ENCODE peak calls at places on chromosomes 16 and 17, in seven cellular contexts. One of them, this sample, is unnamed. For H3K4me1, the result is how much of the 10 kb centered on the place peaks cover.

GRCh38 chr16:31009894-31010293 is 544 bp downstream of the STX1B start:
- DNase-seq in trophoblast cell: no peak
- DNase-seq in neuronal stem cell: no peak
- DNase-seq in H9: no peak
- DNase-seq in IMR-90: no peak
- DNase-seq in H1: peak
- DNase-seq in mesenchymal stem cell: no peak
- DNase-seq in this sample: no peak

GRCh38 chr16:27650073-27650701 is 100.2 kb downstream of the KATNIP start:
- DNase-seq in H1: no peak
- DNase-seq in neuronal stem cell: no peak
- DNase-seq in trophoblast cell: peak
- DNase-seq in mesenchymal stem cell: no peak
- DNase-seq in IMR-90: no peak
- DNase-seq in H9: no peak
- DNase-seq in this sample: no peak

GRCh38 chr17:28047806-28048205 is 5.3 kb downstream of the NLK start:
- DNase-seq in mesenchymal stem cell: no peak
- DNase-seq in trophoblast cell: no peak
- DNase-seq in H1: no peak
- DNase-seq in H9: no peak
- DNase-seq in neuronal stem cell: no peak
- DNase-seq in IMR-90: no peak
- DNase-seq in this sample: peak

GRCh38 chr17:35294756-35295155 is 51.9 kb downstream of the SLFN5 start:
- DNase-seq in mesenchymal stem cell: no peak
- DNase-seq in neuronal stem cell: no peak
- DNase-seq in H9: no peak
- DNase-seq in trophoblast cell: no peak
- DNase-seq in H1: no peak
- DNase-seq in IMR-90: no peak
- DNase-seq in this sample: no peak

GRCh38 chr16:54931757-54932660 is 1.3 kb downstream of the IRX5 start:
- DNase-seq in H9: no peak
- DNase-seq in H1: peak
- DNase-seq in IMR-90: no peak
- DNase-seq in trophoblast cell: no peak
- DNase-seq in mesenchymal stem cell: no peak
- DNase-seq in neuronal stem cell: no peak
- DNase-seq in this sample: no peak

GRCh38 chr17:67375761-67376160 is 1.3 kb upstream of the PITPNC1 start:
- DNase-seq in H1: no peak
- DNase-seq in H9: no peak
- DNase-seq in IMR-90: no peak
- DNase-seq in neuronal stem cell: no peak
- DNase-seq in trophoblast cell: no peak
- DNase-seq in mesenchymal stem cell: no peak
- DNase-seq in this sample: no peak

GRCh38 chr16:86134802-86135461 is 236.0 kb downstream of the IRF8 start:
- DNase-seq in H1: no peak
- DNase-seq in trophoblast cell: no peak
- DNase-seq in neuronal stem cell: no peak
- DNase-seq in mesenchymal stem cell: peak
- DNase-seq in IMR-90: peak
- DNase-seq in H9: no peak
- DNase-seq in this sample: no peak

GRCh38 chr16:583470-583814 is 6.4 kb upstream of the RAB40C start:
- DNase-seq in IMR-90: no peak
- DNase-seq in neuronal stem cell: no peak
- DNase-seq in trophoblast cell: no peak
- DNase-seq in H1: no peak
- DNase-seq in H9: peak
- DNase-seq in mesenchymal stem cell: no peak
- DNase-seq in this sample: peak

GRCh38 chr17:32876414-32877163 is at the start of gene MYO1D:
- DNase-seq in mesenchymal stem cell: no peak
- DNase-seq in H1: peak
- DNase-seq in trophoblast cell: peak
- DNase-seq in neuronal stem cell: peak
- DNase-seq in H9: peak
- DNase-seq in IMR-90: no peak
- DNase-seq in this sample: peak

GRCh38 chr17:16589097-16589969 is 20.3 kb upstream of the ZNF287 start:
- DNase-seq in neuronal stem cell: peak
- DNase-seq in H9: peak
- DNase-seq in trophoblast cell: peak
- DNase-seq in H1: peak
- DNase-seq in mesenchymal stem cell: peak
- DNase-seq in IMR-90: peak
- DNase-seq in this sample: peak

GRCh38 chr16:68731569-68732067 is 5.5 kb upstream of the CDH1 start:
- DNase-seq in mesenchymal stem cell: no peak
- DNase-seq in H9: no peak
- DNase-seq in H1: no peak
- DNase-seq in neuronal stem cell: no peak
- DNase-seq in trophoblast cell: no peak
- DNase-seq in IMR-90: no peak
- DNase-seq in this sample: no peak

GRCh38 chr16:54817432-54817831 is 113.2 kb upstream of the IRX5 start:
- DNase-seq in trophoblast cell: no peak
- DNase-seq in IMR-90: no peak
- DNase-seq in H1: no peak
- DNase-seq in neuronal stem cell: no peak
- DNase-seq in H9: peak
- DNase-seq in mesenchymal stem cell: no peak
- DNase-seq in this sample: peak

GRCh38 chr17:4893272-4893671 is 6.1 kb upstream of the C17orf107 start:
- DNase-seq in H9: no peak
- DNase-seq in IMR-90: no peak
- DNase-seq in H1: no peak
- DNase-seq in neuronal stem cell: no peak
- DNase-seq in trophoblast cell: no peak
- DNase-seq in mesenchymal stem cell: no peak
- DNase-seq in this sample: no peak

GRCh38 chr16:29916979-29917378 is 9.0 kb downstream of the KCTD13 start:
- DNase-seq in IMR-90: no peak
- DNase-seq in mesenchymal stem cell: no peak
- DNase-seq in H1: no peak
- DNase-seq in neuronal stem cell: no peak
- DNase-seq in H9: no peak
- DNase-seq in trophoblast cell: no peak
- DNase-seq in this sample: no peak

GRCh38 chr17:63086483-63087185 is 120.6 kb downstream of the TANC2 start:
- DNase-seq in IMR-90: no peak
- DNase-seq in mesenchymal stem cell: no peak
- DNase-seq in trophoblast cell: no peak
- DNase-seq in H9: no peak
- DNase-seq in H1: no peak
- DNase-seq in neuronal stem cell: no peak
- DNase-seq in this sample: no peak

GRCh38 chr16:85556456-85557082 is 56.6 kb upstream of the GSE1 start:
- DNase-seq in IMR-90: no peak
- DNase-seq in mesenchymal stem cell: peak
- DNase-seq in trophoblast cell: no peak
- DNase-seq in H1: peak
- DNase-seq in neuronal stem cell: no peak
- DNase-seq in H9: peak
- DNase-seq in this sample: peak

GRCh38 chr17:78940708-78941107 is 15.5 kb upstream of the TIMP2 start:
- DNase-seq in H1: peak
- DNase-seq in mesenchymal stem cell: peak
- DNase-seq in H9: peak
- DNase-seq in trophoblast cell: peak
- DNase-seq in IMR-90: peak
- DNase-seq in neuronal stem cell: no peak
- DNase-seq in this sample: peak

GRCh38 chr16:85350973-85351372 is 238.7 kb upstream of the CIBAR2 start:
- DNase-seq in IMR-90: peak
- DNase-seq in trophoblast cell: no peak
- DNase-seq in H9: no peak
- DNase-seq in mesenchymal stem cell: peak
- DNase-seq in H1: no peak
- DNase-seq in neuronal stem cell: no peak
- DNase-seq in this sample: no peak

GRCh38 chr17:7146115-7146514 is 31.5 kb upstream of the ASGR2 start:
- DNase-seq in H1: no peak
- DNase-seq in trophoblast cell: peak
- DNase-seq in IMR-90: no peak
- DNase-seq in neuronal stem cell: peak
- DNase-seq in H9: no peak
- DNase-seq in mesenchymal stem cell: no peak
- DNase-seq in this sample: peak

GRCh38 chr16:22181843-22182242 is 19.5 kb downstream of the SDR42E2 start:
- DNase-seq in mesenchymal stem cell: no peak
- DNase-seq in H1: no peak
- DNase-seq in IMR-90: no peak
- DNase-seq in trophoblast cell: no peak
- DNase-seq in H9: no peak
- DNase-seq in neuronal stem cell: no peak
- DNase-seq in this sample: no peak

DNA sequence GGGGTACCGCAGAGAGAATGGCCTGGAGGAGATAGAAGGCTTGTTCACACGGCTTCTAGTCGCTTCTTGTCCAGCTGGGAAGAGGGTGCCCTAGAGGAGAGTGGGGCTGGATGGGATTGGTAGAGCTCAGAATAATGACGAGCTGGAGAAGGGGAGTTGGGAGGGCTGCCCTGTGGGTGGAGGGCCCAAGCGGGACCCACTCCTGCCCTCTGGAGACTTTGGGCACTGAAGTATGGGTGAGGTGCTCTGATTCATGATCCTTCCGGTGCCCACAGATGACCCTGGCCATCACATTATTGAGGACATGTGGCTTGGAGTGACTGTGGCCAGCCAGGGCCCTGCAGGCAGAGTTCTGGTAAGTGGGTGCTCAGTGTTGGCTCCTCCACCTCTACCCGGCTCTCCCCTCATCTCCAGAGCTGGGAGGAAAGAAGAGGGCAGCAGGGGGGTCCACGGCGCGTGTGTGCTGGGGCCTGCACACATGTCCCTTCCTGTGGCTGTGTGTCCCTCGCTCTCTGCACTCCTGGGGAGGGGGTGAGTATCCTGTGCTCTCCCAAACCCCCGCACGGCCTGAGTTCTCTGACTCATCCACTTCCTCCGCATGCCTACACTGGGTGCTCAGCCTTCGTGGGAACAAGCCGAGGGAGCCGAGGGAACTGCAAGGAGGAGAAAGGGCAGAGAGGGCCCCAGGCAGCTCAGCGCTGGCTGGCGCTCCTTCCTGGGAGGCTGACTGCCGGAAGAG is 8.5 kb downstream of the ITGA3 start:
- DNase-seq in H1: no peak
- DNase-seq in IMR-90: peak
- DNase-seq in trophoblast cell: peak
- DNase-seq in mesenchymal stem cell: peak
- DNase-seq in neuronal stem cell: no peak
- DNase-seq in H9: no peak
- DNase-seq in this sample: peak
- H3K4me1 ChIP-seq in H1: under half
- H3K4me1 ChIP-seq in IMR-90: half or more
- H3K4me1 ChIP-seq in trophoblast cell: under half
- H3K4me1 ChIP-seq in mesenchymal stem cell: half or more
- H3K4me1 ChIP-seq in neuronal stem cell: under half
- H3K4me1 ChIP-seq in H9: under half
- H3K4me1 ChIP-seq in this sample: under half

DNA sequence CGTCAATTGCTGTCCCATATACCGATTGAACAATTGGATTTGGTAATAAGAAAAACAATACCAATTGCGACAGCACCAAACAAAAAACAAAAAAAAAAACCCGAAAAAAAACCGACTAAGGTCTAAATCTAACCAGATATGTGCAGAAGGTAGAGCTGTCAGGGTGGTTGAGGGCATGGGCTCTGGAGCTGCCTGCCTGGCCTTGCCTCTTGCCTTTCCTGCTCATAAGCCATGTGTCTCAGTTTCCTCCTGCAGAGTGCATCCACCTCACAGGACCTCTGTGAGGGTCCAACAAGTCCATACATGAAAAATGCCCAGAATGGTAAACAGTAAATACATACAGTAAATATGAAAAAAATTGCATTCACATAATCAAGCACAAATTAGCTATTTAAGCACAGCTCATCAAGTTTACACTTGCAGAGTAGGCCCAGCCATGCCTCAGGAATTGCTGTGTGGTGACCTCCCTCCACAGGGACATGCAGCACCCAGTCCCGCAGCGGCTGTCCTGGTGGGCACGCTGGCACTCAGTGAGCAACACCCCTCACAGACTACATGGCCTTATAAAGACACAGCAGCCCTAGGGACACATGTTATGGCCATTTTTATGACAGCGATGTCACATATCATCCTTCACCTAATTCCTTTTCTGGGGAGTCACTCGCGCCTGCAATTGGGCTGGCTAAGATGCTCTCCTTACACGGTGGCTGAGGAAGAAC is 17.9 kb downstream of the TBC1D28 start:
- DNase-seq in H1: no peak
- DNase-seq in mesenchymal stem cell: no peak
- DNase-seq in IMR-90: no peak
- DNase-seq in H9: no peak
- DNase-seq in trophoblast cell: no peak
- DNase-seq in neuronal stem cell: no peak
- DNase-seq in this sample: no peak
- H3K4me2 ChIP-seq in H1: no peak
- H3K4me2 ChIP-seq in mesenchymal stem cell: no peak
- H3K4me2 ChIP-seq in IMR-90: no peak
- H3K4me2 ChIP-seq in H9: no peak
- H3K4me2 ChIP-seq in trophoblast cell: no peak
- H3K4me2 ChIP-seq in neuronal stem cell: no peak
- H3K4me2 ChIP-seq in this sample: no peak

DNA sequence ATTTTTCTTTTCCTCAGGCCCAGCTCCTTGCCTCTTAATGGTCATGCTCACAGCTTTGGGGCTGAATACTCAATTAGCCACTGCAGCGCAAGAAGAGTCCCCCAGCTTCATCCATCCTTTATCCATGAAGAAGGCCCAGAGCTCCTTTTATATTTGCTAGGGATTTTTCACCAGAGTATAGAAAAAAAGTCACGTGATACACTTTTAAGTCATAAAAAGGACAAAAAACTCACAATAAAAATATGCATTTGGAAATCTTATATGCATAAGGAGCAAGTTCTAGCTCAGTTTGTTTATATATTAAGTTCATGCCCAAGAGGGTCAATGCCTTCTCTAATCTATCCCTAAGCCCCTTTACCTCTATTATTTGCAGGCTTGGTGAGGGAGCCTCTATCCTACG is 254.1 kb downstream of the CA10 start:
- DNase-seq in H9: no peak
- DNase-seq in trophoblast cell: no peak
- DNase-seq in neuronal stem cell: no peak
- DNase-seq in mesenchymal stem cell: no peak
- DNase-seq in IMR-90: no peak
- DNase-seq in H1: no peak
- DNase-seq in this sample: no peak
- H3K18ac ChIP-seq in H9: no peak
- H3K18ac ChIP-seq in trophoblast cell: no peak
- H3K18ac ChIP-seq in neuronal stem cell: no peak
- H3K18ac ChIP-seq in mesenchymal stem cell: no peak
- H3K18ac ChIP-seq in IMR-90: no peak
- H3K18ac ChIP-seq in H1: no peak
- H3K18ac ChIP-seq in this sample: no peak

DNA sequence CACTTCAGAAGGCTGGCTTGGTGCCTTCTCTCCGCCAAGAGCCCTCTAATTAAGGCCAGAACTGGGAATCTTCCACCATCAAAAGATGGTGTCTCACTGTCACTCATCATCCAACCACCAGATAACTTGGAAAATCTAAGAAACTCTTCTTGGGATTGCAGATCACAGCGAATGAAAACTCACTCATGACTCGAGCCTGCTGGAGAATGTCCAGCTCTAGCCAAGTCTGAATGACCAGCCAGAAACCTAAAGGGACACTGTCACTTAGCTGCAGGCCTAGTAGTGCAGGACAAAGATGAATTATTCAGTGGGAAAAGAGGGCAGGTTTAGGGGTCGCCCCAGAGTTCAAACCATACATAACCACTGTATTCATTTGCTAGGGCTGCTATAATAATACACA is 107.8 kb downstream of the XYLT1 start:
- DNase-seq in trophoblast cell: no peak
- DNase-seq in H9: no peak
- DNase-seq in IMR-90: peak
- DNase-seq in neuronal stem cell: no peak
- DNase-seq in mesenchymal stem cell: no peak
- DNase-seq in H1: no peak
- DNase-seq in this sample: no peak
- H3K4me1 ChIP-seq in trophoblast cell: under half
- H3K4me1 ChIP-seq in H9: under half
- H3K4me1 ChIP-seq in IMR-90: under half
- H3K4me1 ChIP-seq in neuronal stem cell: under half
- H3K4me1 ChIP-seq in mesenchymal stem cell: under half
- H3K4me1 ChIP-seq in H1: under half
- H3K4me1 ChIP-seq in this sample: under half

This sample was measured in mesendoderm.